ENCODE peak calls at places on chromosomes 5 and 9, in eight cellular contexts. Y, K, J, T, E, L, D and I are unnamed samples. For H3K4me1, the result is how much of the 10 kb centered on the place peaks cover.

GRCh38 chr9:14314424-14314928 is 535 bp upstream of the NFIB start:
- ATAC-seq in Y (peak), K (peak), J (peak), T (peak), E (peak), L (peak), D (peak), I (peak)

GRCh38 chr9:16676547-16676946 is 193.9 kb downstream of the BNC2 start:
- ATAC-seq in Y (no peak), K (no peak), J (no peak), T (no peak), E (no peak), L (no peak), D (no peak), I (no peak)

GRCh38 chr9:2618289-2618688 is 3.3 kb upstream of the VLDLR start:
- ATAC-seq in Y (no peak), K (no peak), J (no peak), T (no peak), E (no peak), L (no peak), D (no peak), I (no peak)

GRCh38 chr9:129656795-129657390 is 8.6 kb upstream of the PRRX2 start:
- ATAC-seq in Y (no peak), K (peak), J (no peak), T (no peak), E (no peak), L (no peak), D (peak), I (no peak)

GRCh38 chr5:112116372-112116771 is 302.7 kb downstream of the EPB41L4A start:
- ATAC-seq in Y (no peak), K (no peak), J (no peak), T (no peak), E (no peak), L (no peak), D (no peak), I (no peak)

GRCh38 chr9:33638516-33638915 is 114.5 kb downstream of the ANKRD18B start:
- ATAC-seq in Y (no peak), K (no peak), J (no peak), T (no peak), E (no peak), L (no peak), D (no peak), I (no peak)

GRCh38 chr5:71587709-71588532 is 781 bp downstream of the MCCC2 start:
- ATAC-seq in Y (peak), K (peak), J (no peak), T (no peak), E (peak), L (peak), D (peak), I (no peak)

GRCh38 chr5:56055287-56055686 is 60.5 kb upstream of the IL6ST start:
- ATAC-seq in Y (no peak), K (no peak), J (no peak), T (no peak), E (no peak), L (no peak), D (no peak), I (no peak)

GRCh38 chr5:178762391-178762790 is 31.9 kb upstream of the ZNF354A start:
- ATAC-seq in Y (no peak), K (no peak), J (no peak), T (no peak), E (no peak), L (no peak), D (peak), I (no peak)

GRCh38 chr5:131495536-131496399 is 139.3 kb downstream of the RAPGEF6 start:
- ATAC-seq in Y (no peak), K (no peak), J (no peak), T (peak), E (no peak), L (peak), D (no peak), I (no peak)

GRCh38 chr9:27564031-27564430 is 9.2 kb downstream of the C9orf72 start:
- ATAC-seq in Y (no peak), K (no peak), J (no peak), T (no peak), E (no peak), L (no peak), D (no peak), I (no peak)

GRCh38 chr5:80804332-80804731 is 149.5 kb upstream of the DHFR start:
- ATAC-seq in Y (no peak), K (no peak), J (no peak), T (no peak), E (no peak), L (no peak), D (no peak), I (no peak)

GRCh38 chr5:141412853-141413539 is at the start of gene PCDHGA10:
- ATAC-seq in Y (peak), K (peak), J (no peak), T (peak), E (peak), L (peak), D (no peak), I (peak)

GRCh38 chr9:90556897-90557296 is 85.7 kb downstream of the DIRAS2 start:
- ATAC-seq in Y (no peak), K (no peak), J (no peak), T (no peak), E (no peak), L (no peak), D (peak), I (no peak)

GRCh38 chr9:110088099-110088498 is 119.9 kb downstream of the C9orf152 start:
- ATAC-seq in Y (no peak), K (peak), J (no peak), T (no peak), E (no peak), L (no peak), D (peak), I (no peak)

GRCh38 chr5:127011961-127012644 is 18.3 kb downstream of the MARCHF3 start:
- ATAC-seq in Y (peak), K (peak), J (no peak), T (no peak), E (peak), L (peak), D (no peak), I (no peak)

GRCh38 chr9:15485836-15486678 is 24.7 kb downstream of the PSIP1 start:
- ATAC-seq in Y (no peak), K (peak), J (no peak), T (no peak), E (no peak), L (peak), D (peak), I (no peak)

GRCh38 chr5:134536876-134537275 is 11.4 kb downstream of the JADE2 start:
- ATAC-seq in Y (no peak), K (no peak), J (no peak), T (no peak), E (no peak), L (no peak), D (no peak), I (no peak)

GRCh38 chr5:113295111-113295539 is 139.7 kb downstream of the TSSK1B start:
- ATAC-seq in Y (peak), K (no peak), J (no peak), T (no peak), E (no peak), L (peak), D (no peak), I (no peak)

GRCh38 chr5:108472237-108472636 is 90.3 kb upstream of the FBXL17 start:
- ATAC-seq in Y (no peak), K (peak), J (no peak), T (no peak), E (no peak), L (no peak), D (peak), I (no peak)

GRCh38 chr5:151234476-151235238 is 10.8 kb upstream of the CCDC69 start:
- ATAC-seq in Y (peak), K (peak), J (peak), T (peak), E (peak), L (peak), D (peak), I (peak)

GRCh38 chr5:41809128-41809527 is 61.1 kb downstream of the OXCT1 start:
- ATAC-seq in Y (no peak), K (no peak), J (no peak), T (no peak), E (no peak), L (no peak), D (no peak), I (no peak)

GRCh38 chr5:3276891-3277290 is 318.7 kb upstream of the IRX1 start:
- ATAC-seq in Y (no peak), K (no peak), J (no peak), T (no peak), E (no peak), L (no peak), D (peak), I (no peak)

GRCh38 chr9:110668528-110669167 is at the start of gene MUSK:
- ATAC-seq in Y (peak), K (no peak), J (no peak), T (no peak), E (peak), L (no peak), D (no peak), I (peak)

GRCh38 chr9:127162567-127163365 is 40.3 kb upstream of the ANGPTL2 start:
- ATAC-seq in Y (no peak), K (no peak), J (no peak), T (peak), E (no peak), L (no peak), D (no peak), I (no peak)

GRCh38 chr5:153780876-153781275 is 257.8 kb downstream of the FAM114A2 start:
- ATAC-seq in Y (no peak), K (no peak), J (no peak), T (no peak), E (no peak), L (no peak), D (no peak), I (no peak)

GRCh38 chr5:155923784-155924183 is 403.2 kb upstream of the SGCD start:
- ATAC-seq in Y (no peak), K (no peak), J (no peak), T (no peak), E (no peak), L (no peak), D (no peak), I (no peak)

GRCh38 chr5:78626009-78626571 is 22.5 kb downstream of the LHFPL2 start:
- ATAC-seq in Y (no peak), K (no peak), J (no peak), T (peak), E (peak), L (peak), D (no peak), I (peak)

GRCh38 chr5:163878490-163878889 is 373.1 kb downstream of the MAT2B start:
- ATAC-seq in Y (no peak), K (no peak), J (no peak), T (no peak), E (no peak), L (no peak), D (no peak), I (no peak)

GRCh38 chr5:149017669-149018068 is 45.2 kb downstream of the SH3TC2 start:
- ATAC-seq in Y (no peak), K (no peak), J (no peak), T (no peak), E (no peak), L (no peak), D (no peak), I (no peak)

GRCh38 chr5:96905864-96906263 is 29.6 kb downstream of the ERAP2 start:
- ATAC-seq in Y (no peak), K (no peak), J (no peak), T (no peak), E (no peak), L (no peak), D (no peak), I (no peak)

DNA sequence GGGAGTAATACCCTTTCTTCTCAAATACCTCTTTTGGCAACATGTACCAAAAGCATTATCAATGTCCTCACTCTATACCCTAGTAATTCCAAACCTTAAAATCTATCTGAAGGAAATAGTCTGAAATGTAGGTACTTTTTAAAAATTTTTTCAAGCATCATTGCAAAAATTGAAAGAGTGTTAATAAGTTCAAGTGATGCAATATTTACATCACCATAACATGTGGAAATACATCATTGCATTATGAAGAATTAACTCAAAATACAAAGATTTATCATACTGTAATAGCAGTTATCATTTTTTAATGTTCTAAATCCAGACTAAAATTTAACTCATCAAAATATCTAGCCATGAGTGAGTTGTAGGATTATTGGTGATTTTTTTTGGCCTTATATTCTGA is 123.1 kb downstream of the DENND1A start:
- ATAC-seq in Y (no peak), K (no peak), J (no peak), T (no peak), E (no peak), L (no peak), D (no peak), I (no peak)
- TF ChIP-seq CTCF in Y (no peak), K (no peak), J (no peak), T (no peak), E (no peak), L (no peak), D (no peak), I (no peak)

DNA sequence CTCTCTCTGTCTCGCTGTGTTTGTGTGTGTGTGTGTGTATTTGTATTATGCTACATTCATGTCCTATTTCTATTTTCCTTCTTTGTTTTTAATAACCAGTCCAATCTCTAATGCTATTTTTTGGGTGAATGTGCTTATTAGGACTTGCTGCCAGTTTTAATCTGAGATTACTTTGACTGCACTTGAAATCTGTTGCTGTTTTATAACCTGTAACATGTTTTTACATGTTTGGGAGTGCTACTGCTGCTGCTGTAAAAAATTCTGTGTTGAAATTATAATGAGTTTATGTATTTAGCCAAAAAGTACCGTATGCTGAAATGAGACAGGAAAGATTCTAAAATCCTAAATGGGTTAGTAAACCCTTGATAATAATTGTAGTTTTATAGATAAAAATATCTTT is 104.7 kb upstream of the SSBP2 start:
- ATAC-seq in Y (no peak), K (no peak), J (no peak), T (no peak), E (no peak), L (no peak), D (no peak), I (no peak)
- H3K4me1 ChIP-seq in Y (under half), K (under half), J (under half), T (under half), E (half or more), L (under half), D (under half), I (under half)

GRCh38 chr9:122151267-122151828 is 8.2 kb downstream of the NDUFA8 start:
- ATAC-seq in Y (peak), K (peak), J (no peak), T (no peak), E (peak), L (no peak), D (no peak), I (peak)
- TF ChIP-seq CTCF in Y (no peak), K (no peak), J (no peak), T (no peak), E (no peak), L (no peak), D (no peak), I (no peak)

DNA sequence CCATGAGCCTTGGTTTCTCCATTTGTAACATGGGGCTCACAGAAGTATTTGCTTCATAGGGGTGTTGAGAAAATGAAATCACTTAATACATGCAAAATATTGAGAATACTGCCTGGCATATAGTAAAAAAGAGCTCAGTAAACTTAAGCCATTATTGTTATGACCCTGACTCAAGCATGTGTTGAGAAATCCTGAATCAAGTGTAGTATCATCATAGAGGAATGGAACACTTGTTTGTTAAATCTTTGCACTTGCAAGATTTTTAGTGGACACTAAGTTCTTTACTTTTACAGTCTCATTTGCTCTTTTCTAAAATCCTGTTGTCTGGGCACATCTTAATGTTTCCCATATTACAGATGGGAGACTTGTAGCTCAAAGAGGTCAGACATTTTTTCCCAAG is 249.8 kb upstream of the TNC start:
- ATAC-seq in Y (no peak), K (no peak), J (no peak), T (no peak), E (no peak), L (no peak), D (peak), I (no peak)
- H3K4me1 ChIP-seq in Y (under half), K (under half), J (under half), T (under half), E (under half), L (under half), D (under half), I (under half)

DNA sequence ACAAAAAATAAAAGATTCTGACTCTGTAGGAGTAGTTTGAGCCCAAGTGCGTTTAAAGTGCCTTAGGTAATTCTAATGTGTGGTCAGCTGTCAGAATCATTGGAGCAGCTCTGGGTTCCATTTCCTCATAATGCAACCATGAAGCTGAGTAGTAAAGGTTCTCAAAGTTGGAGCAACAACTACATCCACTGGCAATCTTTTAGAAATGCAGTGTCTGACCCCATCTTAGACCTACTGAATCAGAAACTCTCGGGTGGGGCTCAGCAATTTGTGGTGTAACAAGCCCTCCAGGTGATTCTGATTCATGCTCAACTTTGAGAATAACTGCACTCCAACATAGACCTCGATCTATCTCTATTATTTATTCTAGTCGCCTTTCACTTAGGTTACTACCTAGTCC is 7.6 kb upstream of the ALDH1A1 start:
- ATAC-seq in Y (no peak), K (peak), J (peak), T (peak), E (no peak), L (peak), D (peak), I (no peak)
- TF ChIP-seq CTCF in Y (no peak), K (no peak), J (no peak), T (peak), E (no peak), L (no peak), D (peak), I (no peak)

GRCh38 chr9:100601216-100601615 is 23.3 kb downstream of the CAVIN4 start:
- ATAC-seq in Y (peak), K (peak), J (no peak), T (peak), E (no peak), L (peak), D (peak), I (no peak)
- H3K4me1 ChIP-seq in Y (under half), K (under half), J (under half), T (under half), E (under half), L (under half), D (under half), I (under half)

DNA sequence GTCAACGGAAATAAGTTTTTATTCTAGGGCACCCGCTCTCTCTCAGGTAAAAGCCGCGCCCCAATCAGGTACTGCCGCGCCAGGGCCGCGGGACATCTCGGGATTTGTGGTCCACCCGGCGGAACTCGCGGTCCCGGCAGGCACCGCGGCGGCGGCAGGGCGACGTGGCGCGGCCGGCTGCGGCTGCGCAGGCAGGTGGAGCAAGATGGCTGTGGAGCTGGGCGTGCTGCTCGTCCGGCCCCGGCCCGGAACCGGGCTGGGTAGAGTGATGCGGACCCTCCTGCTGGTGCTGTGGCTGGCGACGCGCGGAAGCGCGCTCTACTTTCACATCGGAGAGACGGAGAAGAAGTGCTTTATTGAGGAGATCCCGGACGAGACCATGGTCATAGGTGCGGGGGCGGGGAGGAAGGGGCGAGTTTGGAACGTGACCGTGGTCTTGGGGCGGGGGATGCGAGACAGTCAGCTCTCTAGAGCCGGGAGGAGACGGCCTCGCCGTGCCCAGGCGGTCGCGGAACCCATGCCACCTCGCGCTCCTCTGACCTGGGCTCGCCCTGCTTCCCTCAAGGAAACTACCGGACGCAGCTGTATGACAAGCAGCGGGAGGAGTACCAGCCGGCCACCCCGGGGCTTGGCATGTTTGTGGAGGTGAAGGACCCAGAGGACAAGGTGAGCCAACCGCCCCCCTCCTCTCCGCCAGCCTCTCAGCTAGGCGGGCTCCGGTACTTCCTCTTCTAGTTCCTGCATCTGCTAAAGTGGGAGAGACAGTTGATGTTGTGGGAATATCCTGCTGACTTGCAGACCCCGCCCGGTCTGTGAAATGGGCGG is at the start of gene TMED9:
- ATAC-seq in Y (peak), K (peak), J (peak), T (peak), E (peak), L (peak), D (peak), I (peak)
- TF ChIP-seq CTCF in Y (peak), K (no peak), J (peak), T (peak), E (no peak), L (peak), D (no peak), I (no peak)

DNA sequence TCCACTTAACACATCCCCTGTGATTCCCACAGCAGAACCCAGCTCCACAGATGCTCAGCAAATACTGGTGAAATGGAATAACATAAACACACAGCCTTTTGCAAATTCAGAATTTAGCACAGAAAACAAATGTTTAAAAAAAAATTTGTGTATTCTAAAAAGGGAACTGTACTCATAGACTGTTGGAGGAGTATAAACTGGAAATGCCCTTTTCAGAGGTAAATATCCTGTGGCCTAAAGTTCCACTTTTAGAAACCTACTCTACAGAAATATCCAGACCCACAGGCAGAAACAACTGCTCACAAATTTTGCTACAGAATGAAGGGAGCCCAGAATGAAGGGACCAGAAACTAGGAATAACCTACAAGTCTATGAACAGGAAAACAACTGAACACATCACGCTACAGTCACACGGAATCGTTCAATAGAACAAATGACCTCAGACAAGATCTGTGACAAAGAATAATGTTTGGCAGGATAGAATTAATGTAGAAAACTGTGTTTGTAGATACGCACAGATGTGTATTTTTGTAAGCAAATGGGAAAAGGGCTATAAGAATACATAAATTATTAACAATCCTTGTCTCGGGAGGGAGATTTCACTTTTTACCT is 78.5 kb downstream of the SHB start:
- ATAC-seq in Y (no peak), K (no peak), J (no peak), T (no peak), E (no peak), L (no peak), D (no peak), I (no peak)
- H3K4me1 ChIP-seq in Y (under half), K (under half), J (under half), T (under half), E (under half), L (half or more), D (under half), I (under half)